ENCODE peak calls at places on chromosomes 2 and 18, in eight cellular contexts. F is HepG2, J is sigmoid colon, X is GM12878, N is K562, C is endothelial cell of umbilical vein, O is HL-60, T is suprapubic skin. P is an unnamed sample.

GRCh38 chr18:25422230-25422629 is 70.3 kb upstream of the ZNF521 start:
- DNase-seq in F (no peak), J (no peak), X (no peak), N (no peak), C (no peak), O (no peak), T (no peak), P (no peak)

GRCh38 chr2:241933175-241933911 is 63.8 kb downstream of the RTP5 start:
- DNase-seq in F (no peak), J (no peak), X (no peak), N (no peak), C (no peak), O (no peak), T (no peak), P (no peak)

GRCh38 chr2:40579247-40579646 is 127.4 kb upstream of the SLC8A1 start:
- DNase-seq in F (no peak), J (no peak), X (no peak), N (no peak), C (no peak), O (no peak), T (no peak), P (no peak)

GRCh38 chr2:100283724-100284501 is 38.4 kb downstream of the LONRF2 start:
- DNase-seq in F (no peak), J (no peak), X (no peak), N (peak), C (no peak), O (no peak), T (no peak), P (peak)

GRCh38 chr2:166458682-166459081 is 35.4 kb downstream of the SCN7A start:
- DNase-seq in F (no peak), J (no peak), X (no peak), N (no peak), C (no peak), O (no peak), T (no peak), P (no peak)

GRCh38 chr2:46657042-46657504 is 177.7 kb downstream of the TMEM247 start:
- DNase-seq in F (peak), J (peak), X (no peak), N (peak), C (peak), O (peak), T (no peak), P (peak)

GRCh38 chr18:14189858-14190257 is 57.6 kb upstream of the ZNF519 start:
- DNase-seq in F (peak), J (no peak), X (no peak), N (no peak), C (peak), O (no peak), T (no peak), P (no peak)

GRCh38 chr2:100285691-100286090 is 36.6 kb downstream of the LONRF2 start:
- DNase-seq in F (no peak), J (no peak), X (no peak), N (no peak), C (peak), O (no peak), T (no peak), P (no peak)

GRCh38 chr2:167183916-167184315 is 295.6 kb downstream of the XIRP2 start:
- DNase-seq in F (no peak), J (no peak), X (no peak), N (no peak), C (no peak), O (no peak), T (no peak), P (no peak)

GRCh38 chr2:19320813-19321212 is 37.6 kb downstream of the OSR1 start:
- DNase-seq in F (no peak), J (no peak), X (no peak), N (no peak), C (no peak), O (no peak), T (no peak), P (no peak)

GRCh38 chr2:71226391-71226964 is 425 bp downstream of the PAIP2B start:
- DNase-seq in F (no peak), J (peak), X (no peak), N (no peak), C (peak), O (no peak), T (peak), P (no peak)

GRCh38 chr2:120797421-120798289 is 62.0 kb downstream of the GLI2 start:
- DNase-seq in F (no peak), J (peak), X (no peak), N (no peak), C (no peak), O (no peak), T (no peak), P (no peak)

GRCh38 chr2:13334545-13334944 is 617.8 kb downstream of the TRIB2 start:
- DNase-seq in F (no peak), J (no peak), X (no peak), N (no peak), C (no peak), O (no peak), T (no peak), P (no peak)

GRCh38 chr2:13332060-13332459 is 615.3 kb downstream of the TRIB2 start:
- DNase-seq in F (no peak), J (no peak), X (no peak), N (no peak), C (no peak), O (no peak), T (no peak), P (no peak)

GRCh38 chr2:13335862-13336535 is 619.3 kb downstream of the TRIB2 start:
- DNase-seq in F (no peak), J (no peak), X (no peak), N (no peak), C (no peak), O (no peak), T (no peak), P (no peak)
- TF ChIP-seq POLR2AphosphoS5 in F (no peak), J (no peak), X (no peak), N (no peak), C (no peak), O (no peak), T (no peak), P (no peak)

GRCh38 chr2:231926180-231926741 is at the start of gene NPPC:
- DNase-seq in F (peak), J (peak), X (no peak), N (peak), C (peak), O (peak), T (peak), P (no peak)
- H3K4me3 ChIP-seq in F (peak), J (peak), X (peak), N (peak), C (peak), O (peak), T (peak), P (peak)

GRCh38 chr2:73897240-73897583 is 4.4 kb downstream of the ACTG2 start:
- DNase-seq in F (no peak), J (peak), X (no peak), N (no peak), C (no peak), O (no peak), T (no peak), P (no peak)
- TF ChIP-seq POLR2AphosphoS5 in F (no peak), J (peak), X (no peak), N (no peak), C (no peak), O (no peak), T (no peak), P (peak)

GRCh38 chr18:24078391-24078790 is 60.5 kb upstream of the CABYR start:
- DNase-seq in F (no peak), J (no peak), X (no peak), N (no peak), C (no peak), O (no peak), T (no peak), P (peak)
- H3K4me3 ChIP-seq in F (no peak), J (no peak), X (no peak), N (no peak), C (no peak), O (no peak), T (no peak), P (no peak)

DNA sequence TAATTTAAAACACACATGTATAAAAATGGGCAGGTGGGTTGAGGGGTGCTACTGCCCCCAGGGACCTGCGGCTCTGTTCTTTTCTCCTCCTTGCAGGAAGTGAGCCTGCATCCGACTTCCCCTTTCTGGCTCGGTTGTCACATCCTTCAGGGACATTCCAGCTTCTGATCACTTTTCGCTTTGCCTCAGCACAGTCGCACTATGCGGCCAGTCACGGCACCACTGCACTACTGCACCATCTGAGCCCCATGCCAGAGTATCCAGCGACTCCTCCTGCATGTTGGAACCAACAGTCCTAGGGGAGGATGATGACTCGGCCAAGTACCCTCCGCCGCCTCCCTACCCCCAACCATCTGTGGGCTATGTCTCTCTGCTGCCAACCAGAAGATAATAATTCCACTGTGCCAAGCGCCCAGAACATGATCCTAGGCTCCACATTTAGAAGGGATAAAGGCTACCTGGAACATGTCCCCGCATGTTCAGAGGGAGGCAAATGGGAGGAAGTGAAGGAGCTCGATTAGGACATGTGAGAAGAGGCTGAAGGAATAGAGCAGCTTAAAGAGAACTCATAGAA is 17.6 kb downstream of the CDC42EP3 start:
- DNase-seq in F (no peak), J (no peak), X (peak), N (no peak), C (no peak), O (peak), T (no peak), P (no peak)
- TF ChIP-seq POLR2AphosphoS5 in F (no peak), J (no peak), X (peak), N (no peak), C (peak), O (peak), T (no peak), P (peak)

GRCh38 chr2:127146071-127146725 is 39.2 kb upstream of the BIN1 start:
- DNase-seq in F (no peak), J (no peak), X (no peak), N (no peak), C (no peak), O (no peak), T (no peak), P (no peak)
- H3K4me3 ChIP-seq in F (no peak), J (no peak), X (no peak), N (no peak), C (no peak), O (no peak), T (no peak), P (no peak)

P was measured in esophagus muscularis mucosa.